ENCODE peak calls at places on chromosomes 5 and 9, in four cellular contexts. W is adipocyte, N is IMR-90, M is heart left ventricle. Y is an unnamed sample. For H3K4me1, the result is how much of the 10 kb centered on the place peaks cover.

GRCh38 chr9:84990416-84990815 is 320.9 kb downstream of the NTRK2 start:
- DNase-seq in W (no peak), N (no peak), M (no peak), Y (no peak)

GRCh38 chr5:31217441-31217840 is 24.0 kb downstream of the CDH6 start:
- DNase-seq in W (no peak), N (no peak), M (no peak), Y (no peak)

GRCh38 chr5:61286446-61287132 is 45.5 kb upstream of the ZSWIM6 start:
- DNase-seq in W (peak), N (peak), M (no peak), Y (no peak)

GRCh38 chr5:94288937-94289336 is 329.5 kb downstream of the KIAA0825 start:
- DNase-seq in W (peak), N (peak), M (no peak), Y (no peak)

GRCh38 chr9:107952773-107953172 is 463.2 kb upstream of the KLF4 start:
- DNase-seq in W (no peak), N (no peak), M (no peak), Y (no peak)

GRCh38 chr5:93675458-93676450 is 65.6 kb downstream of the POU5F2 start:
- DNase-seq in W (no peak), N (peak), M (no peak), Y (peak)

GRCh38 chr9:34633851-34634550 is 3.6 kb downstream of the SIGMAR1 start:
- DNase-seq in W (peak), N (peak), M (peak), Y (peak)

GRCh38 chr9:124335320-124335707 is 77.6 kb downstream of the NEK6 start:
- DNase-seq in W (no peak), N (no peak), M (no peak), Y (no peak)

GRCh38 chr5:59133801-59134261 is 551.0 kb downstream of the RAB3C start:
- DNase-seq in W (peak), N (peak), M (no peak), Y (no peak)

DNA sequence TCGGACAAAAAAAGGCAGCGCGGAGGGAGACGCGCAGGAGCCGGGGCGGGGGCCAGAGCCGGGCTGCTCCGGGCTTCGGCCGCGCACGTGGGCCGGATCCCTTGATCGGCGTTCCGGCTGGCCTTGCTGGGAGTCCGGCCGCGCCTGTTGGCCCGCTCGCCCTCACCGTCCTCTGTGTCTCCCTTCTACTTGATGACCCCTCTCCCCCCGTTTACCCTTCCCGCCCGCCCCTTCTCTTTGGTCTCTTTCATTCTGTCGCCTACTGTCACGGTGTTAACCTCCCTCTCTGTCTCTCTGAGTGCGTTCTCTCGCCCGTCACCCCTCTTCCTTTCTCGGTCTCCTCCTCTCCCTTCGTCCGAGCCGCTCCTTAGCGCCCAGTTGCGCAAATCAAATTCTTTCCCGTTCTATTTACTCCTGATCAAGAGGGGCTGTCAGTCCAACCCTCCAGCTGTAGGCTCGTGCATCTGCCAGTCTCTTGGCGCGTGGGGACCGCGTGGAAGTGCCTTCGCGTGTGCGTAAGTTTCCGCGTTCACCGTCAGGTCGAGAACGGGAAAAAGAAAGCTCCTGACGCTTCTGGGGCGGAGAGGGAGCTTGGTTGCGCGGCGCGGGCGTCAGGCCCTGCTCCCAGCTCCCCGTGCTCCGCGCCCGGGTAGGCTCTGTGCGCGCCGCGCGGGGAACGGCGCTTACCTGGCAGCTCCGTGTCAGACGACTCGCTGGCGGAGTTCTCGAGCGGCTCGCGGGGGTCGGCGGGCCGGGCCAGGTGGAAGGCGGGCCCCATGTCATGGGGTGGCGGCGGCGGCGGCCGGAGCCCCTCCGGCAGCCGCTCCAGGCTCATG is 784 bp downstream of the PITX1 start:
- DNase-seq in W (peak), N (peak), M (no peak), Y (peak)
- H3K4me1 ChIP-seq in W (under half), N (under half), M (under half), Y (under half)

DNA sequence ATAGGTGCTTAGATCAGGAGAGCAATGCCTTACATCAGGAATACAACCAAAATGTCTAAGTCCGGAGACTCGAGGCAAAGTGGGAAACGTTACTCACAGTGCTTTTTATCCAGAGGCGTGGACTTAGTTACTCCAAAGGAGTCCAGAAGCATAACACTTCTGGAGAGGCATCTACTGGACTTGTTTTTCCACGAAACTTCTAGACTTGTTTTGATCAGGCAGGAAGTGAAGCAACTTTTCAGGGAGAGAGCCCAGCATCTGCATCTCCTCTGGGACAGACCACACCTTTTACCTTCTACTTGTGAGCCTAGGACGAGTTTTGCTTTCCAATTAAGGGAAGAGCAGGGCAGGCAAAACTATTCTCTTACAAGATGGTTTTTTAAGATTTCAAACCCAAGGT is 1.2 kb upstream of the TJP2 start:
- DNase-seq in W (no peak), N (no peak), M (no peak), Y (no peak)
- H3K4me1 ChIP-seq in W (under half), N (under half), M (under half), Y (under half)

DNA sequence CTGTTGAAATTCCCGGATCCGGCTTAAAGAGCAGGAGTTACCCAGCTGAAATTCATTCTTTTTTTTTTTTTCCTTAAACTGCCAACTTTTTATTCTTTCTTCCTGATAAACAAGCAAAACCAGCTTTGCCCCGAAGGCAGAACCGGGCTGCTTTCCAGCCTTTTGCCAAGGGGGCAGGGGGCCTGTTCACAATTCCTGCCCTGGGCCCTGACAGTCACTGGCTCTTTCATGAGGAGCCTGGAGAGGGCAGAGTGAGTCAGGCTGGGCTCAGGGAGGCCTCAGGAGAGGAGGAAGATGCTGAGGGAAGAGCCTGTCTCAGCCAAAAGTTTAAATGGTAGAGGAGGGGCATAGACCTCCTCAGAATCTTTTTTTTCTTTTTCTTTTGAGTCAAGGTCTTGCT is 4.8 kb downstream of the GLIPR2 start:
- DNase-seq in W (peak), N (peak), M (no peak), Y (no peak)
- H3K4me1 ChIP-seq in W (half or more), N (under half), M (under half), Y (half or more)

GRCh38 chr9:110146371-110146770 is 61.6 kb downstream of the C9orf152 start:
- DNase-seq in W (no peak), N (peak), M (no peak), Y (no peak)
- H3K4me1 ChIP-seq in W (half or more), N (under half), M (half or more), Y (half or more)

DNA sequence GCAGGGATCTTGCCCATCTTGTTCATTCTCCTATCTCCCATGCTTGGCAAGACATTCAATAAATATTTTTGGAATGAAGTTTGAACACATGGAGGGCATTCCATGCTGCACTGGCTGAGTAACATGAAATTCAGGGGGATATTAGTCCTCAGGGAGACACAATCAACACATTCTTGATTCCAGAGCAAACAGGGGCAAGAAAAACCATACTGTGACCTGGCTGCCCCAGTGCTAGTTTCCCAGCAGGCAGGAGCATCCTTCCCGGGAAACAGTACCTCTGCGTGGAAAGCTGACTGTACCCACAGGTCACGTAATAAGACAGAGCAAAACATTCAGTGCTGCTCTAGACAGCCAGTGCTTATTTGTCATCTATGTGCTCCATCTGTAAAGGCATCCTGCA is 66.3 kb upstream of the SPOCK1 start:
- DNase-seq in W (peak), N (peak), M (no peak), Y (no peak)
- H3K4me1 ChIP-seq in W (under half), N (under half), M (under half), Y (under half)

GRCh38 chr9:712643-713042 is 128.9 kb upstream of the DMRT1 start:
- DNase-seq in W (no peak), N (no peak), M (no peak), Y (no peak)
- H3K4me1 ChIP-seq in W (half or more), N (under half), M (under half), Y (under half)

DNA sequence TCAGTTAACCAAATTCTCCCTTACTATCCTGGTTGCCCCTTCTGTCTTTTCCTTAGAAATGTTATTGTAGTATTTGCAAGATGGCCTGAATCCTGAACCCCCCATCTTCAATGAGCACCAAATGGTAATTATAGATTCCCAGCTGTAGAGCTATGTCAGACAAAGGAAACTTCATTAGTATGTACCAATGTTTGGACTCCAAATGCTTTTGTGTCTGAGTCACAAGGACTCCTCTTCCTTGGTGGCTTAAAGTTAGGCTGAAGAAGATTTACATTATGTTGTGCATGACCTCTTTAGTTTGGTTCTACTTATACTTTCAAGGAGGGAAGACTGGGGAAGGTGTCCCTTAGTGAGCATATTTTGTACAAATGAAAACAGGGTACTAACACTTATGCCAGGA is 105.9 kb upstream of the CDKN2B start:
- DNase-seq in W (peak), N (peak), M (no peak), Y (no peak)
- H3K4me1 ChIP-seq in W (under half), N (under half), M (under half), Y (under half)

DNA sequence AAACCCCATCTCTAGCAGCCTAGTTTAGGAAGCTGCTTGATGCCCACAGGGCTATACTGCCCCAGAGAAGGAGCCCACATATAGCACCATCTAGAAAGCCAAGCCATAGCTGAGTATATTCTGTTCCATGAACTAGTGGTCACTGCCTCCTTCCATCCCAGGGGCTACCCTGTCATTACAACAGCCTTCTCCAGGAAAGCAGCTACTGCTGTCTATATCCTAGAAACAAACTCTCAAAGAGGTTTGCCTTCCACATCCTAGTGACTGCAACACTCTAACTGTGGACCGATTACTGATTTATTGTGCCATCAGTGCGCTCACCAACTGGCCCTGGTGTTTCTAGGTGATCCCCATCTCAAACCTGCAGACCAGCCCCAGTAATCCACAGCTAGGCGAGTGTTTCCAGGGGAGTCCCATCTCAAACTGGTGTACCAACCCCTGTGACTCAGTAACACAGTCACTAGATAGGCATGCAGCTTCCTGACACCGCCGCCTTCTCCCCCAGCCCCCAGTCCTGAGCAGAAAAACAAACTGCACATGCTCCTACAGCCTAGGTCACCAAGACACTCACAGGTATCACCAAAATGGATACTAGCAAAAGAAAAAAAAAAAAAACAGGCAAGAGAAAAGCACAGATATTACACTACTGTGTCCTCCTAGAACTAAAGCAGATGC is 14.8 kb downstream of the SPTLC1 start:
- DNase-seq in W (peak), N (peak), M (no peak), Y (no peak)
- H3K4me1 ChIP-seq in W (under half), N (under half), M (under half), Y (under half)

GRCh38 chr9:121607434-121608248 is 43.8 kb upstream of the DAB2IP start:
- DNase-seq in W (peak), N (peak), M (peak), Y (no peak)

GRCh38 chr9:121610638-121610953 is 40.8 kb upstream of the DAB2IP start:
- DNase-seq in W (no peak), N (no peak), M (no peak), Y (no peak)

GRCh38 chr9:121612511-121612998 is 38.9 kb upstream of the DAB2IP start:
- DNase-seq in W (no peak), N (no peak), M (peak), Y (no peak)

GRCh38 chr9:121613009-121613766 is 38.2 kb upstream of the DAB2IP start:
- DNase-seq in W (no peak), N (no peak), M (no peak), Y (no peak)

DNA sequence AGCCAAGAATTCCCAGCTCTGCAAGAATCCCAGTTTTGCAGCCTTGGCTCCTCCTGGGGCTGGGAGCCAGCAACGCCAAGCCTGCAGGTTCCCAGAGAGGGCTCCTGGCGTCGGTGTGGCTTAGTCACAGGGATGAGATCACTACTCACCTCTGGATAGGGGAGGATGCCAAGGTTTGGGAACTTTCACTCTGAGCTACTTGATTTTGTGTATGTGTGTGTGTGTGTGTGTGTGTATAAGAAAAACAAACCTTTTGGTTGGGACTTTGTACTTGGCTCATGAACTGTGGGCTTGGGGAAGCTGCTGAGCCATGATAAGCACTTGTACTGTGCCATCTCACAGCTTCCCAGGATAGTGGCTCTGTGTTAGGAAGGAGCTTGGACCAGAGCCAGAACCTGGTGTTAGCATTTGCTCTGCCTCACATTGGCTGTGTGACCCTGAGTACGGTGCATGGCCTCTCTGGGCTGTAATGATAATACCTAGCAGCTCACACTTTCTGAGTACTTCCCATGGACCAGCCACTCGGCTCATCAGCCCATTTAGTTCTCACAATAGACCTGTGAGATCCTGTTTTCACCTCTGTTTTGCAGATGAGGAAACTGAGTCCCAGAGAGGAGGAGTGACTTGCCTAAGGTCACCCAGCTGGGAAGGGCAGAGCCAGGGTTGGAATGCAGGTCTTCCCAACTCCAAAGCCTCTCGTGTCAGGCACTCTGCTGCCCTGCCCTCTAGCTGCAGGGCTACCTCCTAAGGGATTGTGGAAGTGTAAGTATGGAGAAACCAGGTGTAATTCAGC is 41.4 kb upstream of the DAB2IP start:
- DNase-seq in W (peak), N (peak), M (peak), Y (no peak)
- H3K4me1 ChIP-seq in W (under half), N (under half), M (half or more), Y (under half)

Y was measured in MM.1S.